ENCODE peak calls at places on chromosome 9, in seven cellular contexts. N is stimulated activated CD4-positive, alpha-beta T cell treated with anti-CD3 and anti-CD28 coated beads, Interleukin-1b, Interleukin-23, amount 100 ng/mL, for 24 hours; C is hippocampal formation; I is stimulated activated CD8-positive, alpha-beta memory T cell treated with anti-CD3 and anti-CD28 coated beads, Interleukin-15, amount 100 ng/mL, for 1 hour; E is GM06990; W is heart left ventricle; M is effector CD4-positive, alpha-beta T cell. U is an unnamed sample.

GRCh38 chr9:126521976-126522590 is 91.6 kb upstream of the LMX1B start:
- DNase-seq in N (no peak), C (no peak), I (no peak), E (no peak), W (no peak), M (no peak), U (no peak)

GRCh38 chr9:93093449-93094293 is 2.3 kb upstream of the CARD19 start:
- DNase-seq in N (no peak), C (no peak), I (no peak), E (peak), W (peak), M (no peak), U (no peak)

GRCh38 chr9:93815135-93815534 is 140.0 kb downstream of the BARX1 start:
- DNase-seq in N (no peak), C (no peak), I (no peak), E (no peak), W (no peak), M (no peak), U (no peak)

GRCh38 chr9:113785334-113785733 is 90.8 kb upstream of the ZNF618 start:
- DNase-seq in N (no peak), C (no peak), I (no peak), E (no peak), W (no peak), M (no peak), U (no peak)

GRCh38 chr9:14097215-14097614 is 216.7 kb downstream of the NFIB start:
- DNase-seq in N (no peak), C (no peak), I (no peak), E (no peak), W (no peak), M (no peak), U (no peak)

GRCh38 chr9:38255599-38255998 is 136.9 kb upstream of the ALDH1B1 start:
- DNase-seq in N (no peak), C (no peak), I (no peak), E (no peak), W (no peak), M (no peak), U (no peak)

GRCh38 chr9:133374612-133375115 is 1.2 kb downstream of the SURF4 start:
- DNase-seq in N (no peak), C (no peak), I (no peak), E (no peak), W (no peak), M (no peak), U (no peak)

GRCh38 chr9:131126059-131126426 is 657 bp downstream of the NUP214 start:
- DNase-seq in N (no peak), C (no peak), I (no peak), E (no peak), W (no peak), M (no peak), U (no peak)

GRCh38 chr9:38233343-38233742 is 159.2 kb upstream of the ALDH1B1 start:
- DNase-seq in N (no peak), C (no peak), I (no peak), E (no peak), W (no peak), M (no peak), U (no peak)

GRCh38 chr9:110125207-110125751 is 82.7 kb downstream of the C9orf152 start:
- DNase-seq in N (no peak), C (no peak), I (no peak), E (no peak), W (peak), M (no peak), U (no peak)

GRCh38 chr9:133155156-133155555 is 8.6 kb downstream of the GBGT1 start:
- DNase-seq in N (no peak), C (no peak), I (no peak), E (no peak), W (no peak), M (no peak), U (no peak)

GRCh38 chr9:126491256-126491879 is 122.4 kb upstream of the LMX1B start:
- DNase-seq in N (no peak), C (peak), I (peak), E (no peak), W (no peak), M (peak), U (peak)

GRCh38 chr9:133115604-133116345 is 5.3 kb downstream of the RALGDS start:
- DNase-seq in N (peak), C (no peak), I (no peak), E (peak), W (no peak), M (peak), U (peak)

GRCh38 chr9:34125681-34126206 is 754 bp downstream of the DCAF12 start:
- DNase-seq in N (no peak), C (no peak), I (no peak), E (no peak), W (no peak), M (no peak), U (no peak)

GRCh38 chr9:119802621-119803020 is 433.4 kb upstream of the BRINP1 start:
- DNase-seq in N (no peak), C (peak), I (no peak), E (no peak), W (peak), M (no peak), U (no peak)

GRCh38 chr9:98714833-98715232 is 6.1 kb upstream of the GABBR2 start:
- DNase-seq in N (no peak), C (no peak), I (no peak), E (no peak), W (no peak), M (no peak), U (no peak)

GRCh38 chr9:94867281-94867841 is 140.9 kb downstream of the AOPEP start:
- DNase-seq in N (no peak), C (no peak), I (no peak), E (no peak), W (peak), M (no peak), U (no peak)

GRCh38 chr9:36191290-36191645 is 547 bp downstream of the CLTA start:
- DNase-seq in N (peak), C (no peak), I (peak), E (no peak), W (peak), M (peak), U (peak)

GRCh38 chr9:129080312-129080607 is 651 bp upstream of the DOLPP1 start:
- DNase-seq in N (no peak), C (no peak), I (no peak), E (no peak), W (no peak), M (no peak), U (no peak)

GRCh38 chr9:129624168-129624759 is 1.7 kb upstream of the NTMT1 start:
- DNase-seq in N (peak), C (peak), I (peak), E (no peak), W (no peak), M (peak), U (peak)

GRCh38 chr9:106449528-106449927 is 413.4 kb upstream of the ZNF462 start:
- DNase-seq in N (no peak), C (no peak), I (no peak), E (no peak), W (no peak), M (no peak), U (no peak)

GRCh38 chr9:107794259-107794658 is 304.7 kb upstream of the KLF4 start:
- DNase-seq in N (no peak), C (no peak), I (no peak), E (no peak), W (no peak), M (no peak), U (no peak)

GRCh38 chr9:104302775-104303174 is 201.3 kb upstream of the OR13F1 start:
- DNase-seq in N (no peak), C (no peak), I (no peak), E (no peak), W (no peak), M (no peak), U (no peak)

GRCh38 chr9:122188369-122188768 is 28.7 kb downstream of the MORN5 start:
- DNase-seq in N (no peak), C (no peak), I (no peak), E (no peak), W (no peak), M (no peak), U (no peak)

GRCh38 chr9:129237804-129238203 is 59.7 kb upstream of the IER5L start:
- DNase-seq in N (no peak), C (no peak), I (no peak), E (no peak), W (no peak), M (no peak), U (no peak)

GRCh38 chr9:24333629-24334028 is 212.1 kb downstream of the IZUMO3 start:
- DNase-seq in N (no peak), C (no peak), I (no peak), E (no peak), W (no peak), M (no peak), U (no peak)

GRCh38 chr9:122580360-122580759 is 2.8 kb downstream of the OR1L8 start:
- DNase-seq in N (no peak), C (no peak), I (no peak), E (no peak), W (no peak), M (no peak), U (no peak)

GRCh38 chr9:70420267-70421019 is 6.0 kb upstream of the KLF9 start:
- DNase-seq in N (peak), C (peak), I (no peak), E (no peak), W (peak), M (peak), U (no peak)

U was measured in effector memory CD8-positive, alpha-beta T cell.